ENCODE peak calls at places on chromosome 14, in eight cellular contexts. A is psoas muscle; P is WTC11; T is fibroblast of lung; H is activated CD4-positive, alpha-beta T cell treated with anti-CD3 and anti-CD28 coated beads for 4 hours; B is CD4-positive, alpha-beta T cell; Z is PC-3; M is stimulated activated CD8-positive, alpha-beta memory T cell treated with anti-CD3 and anti-CD28 coated beads, Interleukin-15, amount 100 ng/mL, for 1 hour. G is an unnamed sample.

GRCh38 chr14:55814873-55815272 is 234.9 kb downstream of the KTN1 start:
- DNase-seq in T (no peak), P (no peak), A (no peak), H (no peak), Z (no peak), M (no peak), B (no peak), G (no peak)

GRCh38 chr14:100738704-100739131 is 12.0 kb downstream of the DLK1 start:
- DNase-seq in B (no peak), T (no peak), A (no peak), P (no peak), H (no peak), M (no peak), Z (no peak), G (no peak)

GRCh38 chr14:102212356-102212755 is 72.7 kb downstream of the WDR20 start:
- DNase-seq in A (no peak), M (no peak), P (no peak), H (no peak), Z (no peak), T (no peak), B (no peak), G (no peak)

GRCh38 chr14:29521526-29522137 is 406.0 kb downstream of the PRKD1 start:
- DNase-seq in T (no peak), A (no peak), B (no peak), M (no peak), P (peak), Z (peak), H (no peak), G (no peak)

GRCh38 chr14:79584679-79585078 is 626.6 kb downstream of the DIO2 start:
- DNase-seq in Z (peak), P (no peak), H (no peak), B (no peak), M (no peak), T (peak), A (no peak), G (no peak)

GRCh38 chr14:75315143-75315542 is 36.5 kb downstream of the FOS start:
- DNase-seq in P (no peak), H (no peak), A (no peak), T (peak), Z (peak), B (no peak), M (no peak), G (no peak)

GRCh38 chr14:69720912-69721311 is 46.0 kb upstream of the SRSF5 start:
- DNase-seq in T (no peak), B (no peak), M (no peak), Z (no peak), A (no peak), H (no peak), P (no peak), G (no peak)

GRCh38 chr14:24297190-24297964 is 2.2 kb downstream of the DHRS1 start:
- DNase-seq in Z (peak), M (no peak), P (no peak), H (no peak), A (no peak), T (peak), B (no peak), G (no peak)

GRCh38 chr14:58082491-58083098 is 69.4 kb downstream of the ARMH4 start:
- DNase-seq in T (peak), A (no peak), B (no peak), H (no peak), M (no peak), Z (peak), P (no peak), G (no peak)

GRCh38 chr14:73008501-73008900 is 18.4 kb downstream of the ZFYVE1 start:
- DNase-seq in A (no peak), H (no peak), B (no peak), T (peak), Z (no peak), M (no peak), P (no peak), G (no peak)

GRCh38 chr14:54213531-54213930 is 183.3 kb upstream of the CDKN3 start:
- DNase-seq in M (no peak), B (no peak), Z (no peak), T (no peak), P (no peak), H (no peak), A (no peak), G (no peak)

GRCh38 chr14:69581316-69581935 is 6.8 kb upstream of the CCDC177 start:
- DNase-seq in B (no peak), H (no peak), Z (no peak), P (no peak), T (no peak), M (no peak), A (no peak), G (no peak)